ENCODE peak calls at places on chromosomes 2 and 18, in five cellular contexts. J is PC-9; W is SK-N-SH; N is CD8-positive, alpha-beta T cell; X is WERI-Rb-1. Q is an unnamed sample.

GRCh38 chr2:137928547-137929503 is 35.4 kb upstream of the HNMT start:
- DNase-seq in J (peak; percentile 77), W (peak; percentile 1), N (no peak), X (peak; percentile 21), Q (no peak)

GRCh38 chr18:267688-268552 is at the start of gene THOC1:
- DNase-seq in J (peak; percentile 75), W (peak; percentile 90), N (peak; percentile 95), X (peak; percentile 93), Q (peak; percentile 93)

GRCh38 chr18:6633370-6633769 is 96.1 kb upstream of the ARHGAP28 start:
- DNase-seq in J (no peak), W (no peak), N (no peak), X (no peak), Q (no peak)

GRCh38 chr2:41933035-41933429 is 114.8 kb upstream of the PKDCC start:
- DNase-seq in J (no peak), W (no peak), N (no peak), X (peak; percentile 85), Q (no peak)

GRCh38 chr2:199458017-199458805 is 472 bp upstream of the SATB2 start:
- DNase-seq in J (no peak), W (no peak), N (peak; percentile 20), X (peak; percentile 59), Q (peak; percentile 59)

GRCh38 chr18:63444567-63444966 is 22.3 kb upstream of the VPS4B start:
- DNase-seq in J (peak; percentile 79), W (no peak), N (no peak), X (no peak), Q (no peak)

GRCh38 chr2:26519396-26519991 is 41.6 kb upstream of the OTOF start:
- DNase-seq in J (no peak), W (no peak), N (no peak), X (peak; percentile 35), Q (peak; percentile 94)

GRCh38 chr2:5250482-5250881 is 441.7 kb upstream of the SOX11 start:
- DNase-seq in J (no peak), W (no peak), N (no peak), X (no peak), Q (no peak)

GRCh38 chr2:196324212-196324611 is 152.8 kb upstream of the STK17B start:
- DNase-seq in J (no peak), W (no peak), N (no peak), X (no peak), Q (no peak)

GRCh38 chr18:61323951-61324350 is 9.3 kb upstream of the CDH20 start:
- DNase-seq in J (no peak), W (no peak), N (no peak), X (no peak), Q (no peak)

GRCh38 chr2:18664421-18664820 is 75.1 kb upstream of the NT5C1B start:
- DNase-seq in J (no peak), W (no peak), N (no peak), X (no peak), Q (no peak)

GRCh38 chr2:192499476-192499875 is 304.7 kb upstream of the TMEFF2 start:
- DNase-seq in J (no peak), W (no peak), N (no peak), X (no peak), Q (no peak)

GRCh38 chr18:79681484-79682387 is 2.1 kb downstream of the CTDP1 start:
- DNase-seq in J (no peak), W (no peak), N (peak; percentile 68), X (no peak), Q (peak; percentile 86)

GRCh38 chr2:174327958-174328308 is 6.8 kb upstream of the SP9 start:
- DNase-seq in J (no peak), W (no peak), N (no peak), X (no peak), Q (no peak)

GRCh38 chr2:174326880-174327558 is 7.7 kb upstream of the SP9 start:
- DNase-seq in J (no peak), W (peak; percentile 70), N (no peak), X (no peak), Q (no peak)

GRCh38 chr2:174329157-174329715 is 5.5 kb upstream of the SP9 start:
- DNase-seq in J (no peak), W (no peak), N (no peak), X (no peak), Q (no peak)

GRCh38 chr2:174327559-174327897 is 7.2 kb upstream of the SP9 start:
- DNase-seq in J (no peak), W (no peak), N (no peak), X (no peak), Q (no peak)

GRCh38 chr2:174328309-174329156 is 6.2 kb upstream of the SP9 start:
- DNase-seq in J (no peak), W (no peak), N (no peak), X (no peak), Q (no peak)
- H3K4me3 ChIP-seq in J (no peak overlapping the region), W (no peak overlapping the region), N (no peak overlapping the region), X (no peak overlapping the region), Q (no peak overlapping the region)

DNA sequence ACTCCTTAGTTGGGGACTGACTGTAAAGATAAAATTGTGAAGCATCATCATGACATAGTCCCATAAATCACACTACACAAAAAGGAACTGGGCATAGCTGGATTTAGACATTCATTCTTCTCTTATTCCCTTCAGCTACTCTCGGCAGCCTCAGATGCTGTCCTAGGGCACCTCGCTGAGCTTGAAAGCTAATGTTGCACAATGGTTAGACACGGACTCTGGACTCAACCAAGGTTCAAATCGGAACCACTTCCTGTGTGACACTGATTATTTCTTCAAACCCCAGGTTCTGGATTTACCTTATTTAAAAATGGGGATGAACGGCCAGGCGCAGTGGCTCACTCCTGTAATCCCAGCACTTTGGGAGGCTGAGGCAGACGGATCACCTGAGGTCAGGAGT is 89.8 kb downstream of the CCBE1 start:
- DNase-seq in J (no peak), W (no peak), N (no peak), X (no peak), Q (no peak)
- H3K4me3 ChIP-seq in J (no peak overlapping the region), W (no peak overlapping the region), N (no peak overlapping the region), X (no peak overlapping the region), Q (no peak overlapping the region)

GRCh38 chr2:64203131-64204005 is 59.1 kb upstream of the PELI1 start:
- DNase-seq in J (peak; percentile 97), W (no peak), N (no peak), X (peak; percentile 32), Q (no peak)

GRCh38 chr2:64202206-64202864 is 58.1 kb upstream of the PELI1 start:
- DNase-seq in J (peak; percentile 91), W (no peak), N (no peak), X (no peak), Q (no peak)

GRCh38 chr2:64205415-64205814 is 61.2 kb upstream of the PELI1 start:
- DNase-seq in J (no peak), W (no peak), N (no peak), X (no peak), Q (no peak)

GRCh38 chr2:64204716-64205115 is 60.5 kb upstream of the PELI1 start:
- DNase-seq in J (peak; percentile 37), W (no peak), N (no peak), X (no peak), Q (no peak)

DNA sequence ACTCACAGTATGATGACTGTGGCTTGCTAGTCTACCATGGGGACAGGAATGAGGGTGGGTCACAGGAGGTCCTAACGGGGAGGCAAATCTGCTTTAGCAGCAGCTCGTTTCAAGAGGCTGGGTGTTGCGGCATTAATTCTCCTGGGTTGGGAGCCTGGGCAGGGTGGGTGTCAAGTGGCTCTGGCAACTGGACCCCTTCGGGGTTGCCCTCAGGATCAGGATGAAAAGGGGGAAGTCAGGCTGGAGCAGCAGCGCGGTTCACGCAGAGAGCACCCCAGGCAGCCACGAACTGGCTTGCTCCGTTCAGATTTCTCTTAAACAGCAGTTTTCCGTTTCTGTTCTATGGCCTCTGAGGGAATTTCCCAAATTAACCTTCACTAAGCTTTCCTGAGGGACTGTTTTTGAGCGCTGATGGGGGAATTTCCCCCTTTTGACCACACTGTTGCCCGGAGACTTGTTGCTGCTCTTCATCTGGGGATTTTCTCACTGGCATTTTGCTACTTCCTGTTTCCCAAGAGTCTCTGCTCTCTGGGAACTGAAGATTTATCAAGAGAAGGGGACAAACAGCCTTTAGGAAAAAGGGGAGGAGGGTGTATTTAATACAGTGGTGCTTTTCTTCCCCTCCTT is 59.9 kb upstream of the PELI1 start:
- DNase-seq in J (peak; percentile 58), W (no peak), N (no peak), X (peak; percentile 59), Q (no peak)
- H3K4me3 ChIP-seq in J (peak overlapping the region; percentile 40), W (no peak overlapping the region), N (peak overlapping the region; percentile 42), X (peak overlapping the region; percentile 46), Q (no peak overlapping the region)

GRCh38 chr2:60556441-60556997 is 3.1 kb upstream of the BCL11A start:
- DNase-seq in J (no peak), W (peak; percentile 24), N (no peak), X (no peak), Q (no peak)
- H3K4me3 ChIP-seq in J (no peak overlapping the region), W (peak overlapping the region; percentile 41), N (no peak overlapping the region), X (peak overlapping the region; percentile 31), Q (peak overlapping the region; percentile 87)

DNA sequence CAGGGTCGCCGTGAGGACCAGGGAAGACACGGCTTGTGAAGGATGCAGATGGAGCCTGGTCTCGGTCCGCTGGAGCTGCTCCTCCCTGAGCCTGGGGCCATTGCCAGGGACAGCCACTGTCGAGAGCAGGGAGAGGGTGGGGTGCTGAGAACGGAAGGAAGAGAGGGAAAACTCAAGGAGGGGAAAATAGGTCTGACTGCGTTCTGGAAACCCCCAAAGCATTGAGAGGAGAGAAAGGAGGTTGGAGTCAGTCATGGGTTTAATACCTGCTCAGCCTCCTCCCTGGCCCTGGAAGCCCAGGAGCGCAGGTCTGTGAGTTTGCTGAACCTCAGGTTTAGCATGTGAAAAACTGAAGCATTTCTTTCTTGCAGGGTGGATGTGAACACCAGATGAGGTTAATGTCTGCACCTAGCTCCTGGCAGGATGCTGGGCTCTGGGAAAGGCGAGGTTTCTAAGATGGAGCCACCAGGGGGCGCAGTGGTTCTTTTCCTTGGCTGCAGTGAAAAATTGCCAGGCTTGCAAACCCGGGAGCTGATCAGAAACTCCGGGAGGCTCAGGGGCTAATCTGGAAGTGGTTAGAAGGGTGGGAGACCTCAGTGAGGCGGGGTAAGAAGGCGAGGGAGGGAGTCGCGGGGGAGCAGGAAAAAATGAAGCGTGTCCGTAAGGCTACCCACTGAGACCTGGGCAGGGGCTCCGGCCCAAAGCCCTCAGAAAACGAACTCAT is 33.6 kb upstream of the RNF149 start:
- DNase-seq in J (no peak), W (peak; percentile 74), N (peak; percentile 81), X (peak; percentile 82), Q (peak; percentile 62)
- H3K4me3 ChIP-seq in J (no peak overlapping the region), W (peak overlapping the region; percentile 28), N (no peak overlapping the region), X (no peak overlapping the region), Q (no peak overlapping the region)

GRCh38 chr18:2914185-2914584 is 67.4 kb downstream of the EMILIN2 start:
- DNase-seq in J (no peak), W (no peak), N (no peak), X (no peak), Q (no peak)

GRCh38 chr18:2912357-2913299 is 65.8 kb downstream of the EMILIN2 start:
- DNase-seq in J (no peak), W (no peak), N (no peak), X (no peak), Q (no peak)

GRCh38 chr18:2916184-2916583 is 69.4 kb downstream of the EMILIN2 start:
- DNase-seq in J (no peak), W (no peak), N (no peak), X (no peak), Q (no peak)

GRCh38 chr18:2913398-2914005 is 66.7 kb downstream of the EMILIN2 start:
- DNase-seq in J (no peak), W (no peak), N (no peak), X (no peak), Q (no peak)

DNA sequence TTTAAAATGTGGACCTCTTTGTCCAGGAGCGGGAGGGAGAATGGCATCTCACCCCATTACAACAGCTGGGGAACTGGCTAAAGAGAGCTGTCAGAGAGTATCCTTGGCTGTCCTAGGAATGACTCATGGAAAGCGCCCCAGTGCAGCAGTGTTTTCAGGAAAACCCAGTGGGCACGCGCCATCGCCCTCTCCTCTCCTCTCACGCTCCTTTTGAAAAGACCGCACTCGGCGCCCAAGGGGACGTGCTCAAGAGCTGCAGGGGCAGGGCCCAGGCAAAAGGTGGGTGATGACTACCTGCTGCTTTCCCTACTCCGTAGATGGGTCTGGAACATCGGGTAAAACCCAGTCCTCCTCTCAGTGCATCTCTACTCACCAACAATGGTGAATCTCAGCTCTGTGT is 68.0 kb downstream of the EMILIN2 start:
- DNase-seq in J (no peak), W (no peak), N (no peak), X (no peak), Q (no peak)
- H3K4me3 ChIP-seq in J (no peak overlapping the region), W (no peak overlapping the region), N (no peak overlapping the region), X (no peak overlapping the region), Q (no peak overlapping the region)

Q was measured in Jurkat, Clone E6-1.